ENCODE peak calls at places on chromosomes 7 and 10, in seven cellular contexts. T is HCT116; J is small intestine; K is CD4-positive, alpha-beta memory T cell; A is PC-9; B is upper lobe of right lung; F is prostate gland. O is an unnamed sample.

GRCh38 chr7:27130540-27131389 is at the start of gene HOXA4:
- DNase-seq in T (no peak), J (peak), K (peak), A (no peak), B (peak), F (peak), O (peak)

GRCh38 chr10:132395704-132396494 is 1.1 kb upstream of the PWWP2B start:
- DNase-seq in T (no peak), J (peak), K (no peak), A (peak), B (peak), F (no peak), O (no peak)

GRCh38 chr7:107644704-107645083 is 15.9 kb upstream of the SLC26A4 start:
- DNase-seq in T (no peak), J (no peak), K (no peak), A (no peak), B (no peak), F (no peak), O (no peak)

GRCh38 chr7:95906871-95907270 is 134.5 kb downstream of the DYNC1I1 start:
- DNase-seq in T (no peak), J (no peak), K (no peak), A (no peak), B (no peak), F (no peak), O (no peak)

GRCh38 chr10:58741673-58742072 is 229.0 kb downstream of the BICC1 start:
- DNase-seq in T (no peak), J (no peak), K (no peak), A (no peak), B (no peak), F (no peak), O (no peak)

GRCh38 chr7:66826649-66827048 is 86.1 kb downstream of the RABGEF1 start:
- DNase-seq in T (no peak), J (no peak), K (no peak), A (no peak), B (no peak), F (no peak), O (no peak)

GRCh38 chr7:42198296-42198695 is 38.7 kb downstream of the GLI3 start:
- DNase-seq in T (no peak), J (no peak), K (no peak), A (no peak), B (no peak), F (peak), O (peak)

GRCh38 chr10:21849624-21850023 is 153.9 kb downstream of the DNAJC1 start:
- DNase-seq in T (peak), J (no peak), K (no peak), A (no peak), B (no peak), F (no peak), O (no peak)

GRCh38 chr10:12397147-12397896 is 48.0 kb downstream of the CAMK1D start:
- DNase-seq in T (no peak), J (no peak), K (no peak), A (no peak), B (no peak), F (no peak), O (no peak)

GRCh38 chr10:74381291-74381885 is 230.4 kb downstream of the ADK start:
- DNase-seq in T (no peak), J (no peak), K (no peak), A (no peak), B (no peak), F (no peak), O (no peak)

GRCh38 chr7:6379881-6380280 is 67.9 kb downstream of the DAGLB start:
- DNase-seq in T (no peak), J (no peak), K (no peak), A (no peak), B (no peak), F (no peak), O (no peak)

GRCh38 chr10:43598447-43598846 is 7.8 kb upstream of the ZNF485 start:
- DNase-seq in T (no peak), J (no peak), K (no peak), A (no peak), B (no peak), F (no peak), O (no peak)

GRCh38 chr10:58818889-58819288 is 306.2 kb downstream of the BICC1 start:
- DNase-seq in T (no peak), J (no peak), K (no peak), A (no peak), B (no peak), F (no peak), O (no peak)

GRCh38 chr7:17651926-17652385 is 288.3 kb downstream of the SNX13 start:
- DNase-seq in T (no peak), J (no peak), K (no peak), A (no peak), B (no peak), F (no peak), O (peak)

GRCh38 chr7:19869979-19870378 is 96.6 kb upstream of the TMEM196 start:
- DNase-seq in T (no peak), J (no peak), K (no peak), A (no peak), B (no peak), F (no peak), O (no peak)

GRCh38 chr10:114678806-114679205 is 20.7 kb upstream of the ABLIM1 start:
- DNase-seq in T (no peak), J (peak), K (no peak), A (no peak), B (no peak), F (no peak), O (peak)

GRCh38 chr10:6621536-6621935 is 41.5 kb upstream of the PRKCQ start:
- DNase-seq in T (no peak), J (no peak), K (no peak), A (no peak), B (no peak), F (no peak), O (no peak)

GRCh38 chr7:20219446-20220292 is 2.5 kb upstream of the MACC1 start:
- DNase-seq in T (no peak), J (peak), K (no peak), A (peak), B (peak), F (no peak), O (peak)

GRCh38 chr10:132158810-132159209 is 27.9 kb upstream of the DPYSL4 start:
- DNase-seq in T (no peak), J (no peak), K (peak), A (no peak), B (no peak), F (no peak), O (no peak)

GRCh38 chr7:149873968-149874643 is at the start of gene ATP6V0E2:
- DNase-seq in T (no peak), J (no peak), K (no peak), A (no peak), B (peak), F (no peak), O (no peak)

GRCh38 chr10:126658928-126659327 is 11.6 kb downstream of the C10orf90 start:
- DNase-seq in T (no peak), J (no peak), K (no peak), A (no peak), B (no peak), F (no peak), O (no peak)

GRCh38 chr10:29957887-29958330 is 101.5 kb downstream of the JCAD start:
- DNase-seq in T (no peak), J (no peak), K (no peak), A (peak), B (no peak), F (peak), O (no peak)

GRCh38 chr7:89029864-89030263 is 234.3 kb upstream of the TEX47 start:
- DNase-seq in T (peak), J (no peak), K (no peak), A (peak), B (no peak), F (no peak), O (peak)

GRCh38 chr7:77684030-77684429 is 12.2 kb upstream of the RSBN1L start:
- DNase-seq in T (no peak), J (no peak), K (no peak), A (no peak), B (no peak), F (peak), O (peak)

GRCh38 chr7:106316947-106317346 is 32.2 kb upstream of the NAMPT start:
- DNase-seq in T (no peak), J (no peak), K (no peak), A (no peak), B (no peak), F (no peak), O (no peak)

GRCh38 chr7:157714166-157715070 is 377.6 kb downstream of the DNAJB6 start:
- DNase-seq in T (no peak), J (no peak), K (no peak), A (no peak), B (no peak), F (no peak), O (no peak)

GRCh38 chr7:100604976-100605911 is 3.1 kb downstream of the PCOLCE start:
- DNase-seq in T (no peak), J (peak), K (peak), A (peak), B (peak), F (no peak), O (no peak)

GRCh38 chr7:100603697-100604077 is 1.5 kb downstream of the PCOLCE start:
- DNase-seq in T (no peak), J (no peak), K (no peak), A (no peak), B (no peak), F (no peak), O (no peak)

GRCh38 chr7:100606313-100606712 is 4.2 kb downstream of the PCOLCE start:
- DNase-seq in T (no peak), J (no peak), K (no peak), A (no peak), B (no peak), F (no peak), O (no peak)

GRCh38 chr7:100602889-100603696 is 930 bp downstream of the PCOLCE start:
- DNase-seq in T (no peak), J (no peak), K (no peak), A (peak), B (peak), F (no peak), O (no peak)

GRCh38 chr7:100604078-100604975 is 2.2 kb downstream of the PCOLCE start:
- DNase-seq in T (no peak), J (peak), K (peak), A (peak), B (peak), F (peak), O (peak)
- H3K27ac ChIP-seq in T (peak), J (peak), K (peak), A (no peak), B (peak), F (peak), O (no peak)

DNA sequence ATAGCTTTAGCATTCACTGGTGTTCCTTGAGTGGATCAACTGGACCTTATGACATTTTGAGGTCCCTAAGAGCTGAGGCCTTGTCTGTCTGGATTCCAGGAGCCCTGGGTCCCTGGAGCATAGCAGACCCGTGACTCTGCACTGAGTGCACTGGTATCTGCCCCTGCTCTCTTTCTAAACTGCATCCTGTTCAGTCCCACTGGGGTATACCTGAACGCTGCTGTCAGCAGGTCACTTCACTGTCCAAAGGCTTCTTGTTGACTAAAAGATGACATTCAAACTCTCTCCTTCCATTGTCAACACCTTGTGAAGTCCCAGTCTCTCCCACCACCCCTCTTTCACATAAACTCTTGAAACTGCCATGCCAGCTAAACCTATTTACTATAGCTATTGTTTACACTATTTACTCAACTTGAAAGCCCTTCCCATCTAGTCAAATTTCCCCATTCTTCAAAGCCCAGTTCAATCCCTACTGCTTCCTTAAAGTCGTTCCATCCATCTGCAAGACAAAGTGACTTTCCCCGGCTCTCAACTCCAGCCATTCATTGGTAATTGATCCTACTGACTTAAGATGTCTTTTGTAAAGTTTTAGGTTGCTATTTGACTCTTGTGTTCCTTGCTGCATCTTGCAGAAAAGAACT is 523.3 kb downstream of the KCNMA1 start:
- DNase-seq in T (no peak), J (no peak), K (no peak), A (no peak), B (no peak), F (no peak), O (no peak)
- H3K27ac ChIP-seq in T (no peak), J (no peak), K (no peak), A (no peak), B (no peak), F (no peak), O (no peak)

GRCh38 chr7:2639994-2640830 is 8.4 kb downstream of the TTYH3 start:
- DNase-seq in T (no peak), J (peak), K (no peak), A (peak), B (no peak), F (peak), O (no peak)
- H3K27ac ChIP-seq in T (no peak), J (peak), K (no peak), A (no peak), B (peak), F (peak), O (no peak)

GRCh38 chr10:95487994-95488393 is 73.2 kb downstream of the SORBS1 start:
- DNase-seq in T (no peak), J (no peak), K (no peak), A (no peak), B (no peak), F (no peak), O (no peak)

GRCh38 chr10:95496246-95496911 is 64.8 kb downstream of the SORBS1 start:
- DNase-seq in T (no peak), J (no peak), K (no peak), A (no peak), B (no peak), F (no peak), O (no peak)

GRCh38 chr10:95496951-95497350 is 64.2 kb downstream of the SORBS1 start:
- DNase-seq in T (no peak), J (no peak), K (no peak), A (no peak), B (no peak), F (no peak), O (no peak)

GRCh38 chr10:95499482-95499989 is 61.6 kb downstream of the SORBS1 start:
- DNase-seq in T (no peak), J (no peak), K (no peak), A (no peak), B (no peak), F (no peak), O (no peak)

DNA sequence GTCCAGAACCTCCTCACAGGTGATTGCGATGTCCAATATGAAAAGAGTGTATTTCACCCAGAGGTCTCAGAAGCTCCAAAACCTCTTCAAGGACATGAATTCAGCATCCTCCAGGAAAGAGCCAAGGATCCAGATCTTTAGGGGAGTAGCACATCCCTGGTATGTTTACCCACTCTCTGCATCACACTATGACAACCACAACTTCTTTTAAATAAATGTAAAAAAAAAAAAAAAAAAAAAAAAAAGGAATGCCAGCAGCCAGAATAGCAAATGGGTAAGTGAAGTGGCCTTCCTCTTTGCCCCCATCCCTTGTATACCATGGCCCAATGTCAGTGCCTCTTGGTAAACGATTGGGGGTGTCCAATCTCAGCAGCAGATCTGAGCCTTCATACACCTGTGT is 67.3 kb downstream of the SORBS1 start:
- DNase-seq in T (no peak), J (no peak), K (no peak), A (no peak), B (no peak), F (no peak), O (no peak)
- H3K27ac ChIP-seq in T (no peak), J (peak), K (no peak), A (no peak), B (no peak), F (no peak), O (no peak)

DNA sequence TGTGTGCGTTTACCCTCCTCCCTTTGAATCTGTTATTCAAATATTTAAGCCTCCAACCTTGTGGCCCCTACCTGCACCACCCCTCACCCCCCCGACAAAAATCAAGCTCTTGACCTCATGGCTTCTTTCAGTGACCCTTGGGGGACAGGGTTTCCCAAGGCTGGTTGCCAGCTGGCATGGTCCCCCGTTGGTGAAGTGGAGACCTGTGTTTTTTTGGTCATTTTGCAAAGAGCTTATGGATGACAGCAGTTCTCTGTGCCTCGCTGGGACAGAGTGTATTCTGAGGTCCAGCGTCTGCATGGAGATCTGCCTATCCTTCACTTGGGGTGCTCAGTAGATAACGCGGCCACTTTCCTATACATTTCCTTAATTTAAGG is 111.0 kb downstream of the TCF7L2 start:
- DNase-seq in T (no peak), J (no peak), K (no peak), A (no peak), B (no peak), F (no peak), O (no peak)
- H3K27ac ChIP-seq in T (no peak), J (peak), K (no peak), A (no peak), B (peak), F (no peak), O (no peak)

GRCh38 chr7:127677433-127678230 is 25.6 kb downstream of the SND1 start:
- DNase-seq in T (no peak), J (no peak), K (no peak), A (no peak), B (no peak), F (no peak), O (no peak)
- H3K27ac ChIP-seq in T (no peak), J (no peak), K (no peak), A (no peak), B (no peak), F (no peak), O (no peak)

GRCh38 chr10:61830072-61830845 is 71.2 kb upstream of the ARID5B start:
- DNase-seq in T (no peak), J (no peak), K (no peak), A (no peak), B (no peak), F (no peak), O (no peak)
- H3K27ac ChIP-seq in T (no peak), J (peak), K (no peak), A (no peak), B (no peak), F (no peak), O (no peak)

GRCh38 chr10:95909591-95909990 is 1.8 kb downstream of the CC2D2B start:
- DNase-seq in T (no peak), J (no peak), K (no peak), A (no peak), B (no peak), F (no peak), O (no peak)
- H3K27ac ChIP-seq in T (no peak), J (no peak), K (no peak), A (no peak), B (no peak), F (no peak), O (no peak)